ENCODE peak calls at places on chromosomes 11 and 22, in five cellular contexts. One of them, this sample, is unnamed.

GRCh38 chr22:44338183-44338812 is 25.5 kb upstream of the SHISAL1 start:
- ATAC-seq in pancreas: no peak
- ATAC-seq in left lobe of liver: peak
- ATAC-seq in heart right ventricle: peak
- ATAC-seq in naive thymus-derived CD8-positive, alpha-beta T cell: no peak
- ATAC-seq in this sample: no peak

GRCh38 chr22:47778160-47778658 is 1015.8 kb downstream of the TBC1D22A start:
- ATAC-seq in heart right ventricle: no peak
- ATAC-seq in left lobe of liver: no peak
- ATAC-seq in pancreas: no peak
- ATAC-seq in naive thymus-derived CD8-positive, alpha-beta T cell: no peak
- ATAC-seq in this sample: no peak

GRCh38 chr11:27183672-27184457 is 143.2 kb downstream of the BBOX1 start:
- ATAC-seq in heart right ventricle: peak
- ATAC-seq in pancreas: peak
- ATAC-seq in naive thymus-derived CD8-positive, alpha-beta T cell: peak
- ATAC-seq in left lobe of liver: peak
- ATAC-seq in this sample: peak

GRCh38 chr11:11481371-11481770 is 128.3 kb upstream of the CSNK2A3 start:
- ATAC-seq in heart right ventricle: peak
- ATAC-seq in pancreas: no peak
- ATAC-seq in naive thymus-derived CD8-positive, alpha-beta T cell: no peak
- ATAC-seq in left lobe of liver: no peak
- ATAC-seq in this sample: no peak

GRCh38 chr11:2527621-2528291 is 82.9 kb downstream of the KCNQ1 start:
- ATAC-seq in pancreas: no peak
- ATAC-seq in left lobe of liver: no peak
- ATAC-seq in naive thymus-derived CD8-positive, alpha-beta T cell: no peak
- ATAC-seq in heart right ventricle: no peak
- ATAC-seq in this sample: no peak

GRCh38 chr11:8068605-8069221 is 12.3 kb upstream of the TUB start:
- ATAC-seq in pancreas: peak
- ATAC-seq in left lobe of liver: peak
- ATAC-seq in naive thymus-derived CD8-positive, alpha-beta T cell: no peak
- ATAC-seq in heart right ventricle: peak
- ATAC-seq in this sample: no peak

GRCh38 chr11:13434247-13435205 is 28.5 kb downstream of the BTBD10 start:
- ATAC-seq in heart right ventricle: no peak
- ATAC-seq in left lobe of liver: no peak
- ATAC-seq in naive thymus-derived CD8-positive, alpha-beta T cell: no peak
- ATAC-seq in pancreas: no peak
- ATAC-seq in this sample: peak

GRCh38 chr11:119479685-119480275 is 56.8 kb upstream of the THY1 start:
- ATAC-seq in heart right ventricle: no peak
- ATAC-seq in left lobe of liver: no peak
- ATAC-seq in pancreas: no peak
- ATAC-seq in naive thymus-derived CD8-positive, alpha-beta T cell: no peak
- ATAC-seq in this sample: no peak

GRCh38 chr22:37254867-37255233 is 10.8 kb upstream of the RAC2 start:
- ATAC-seq in heart right ventricle: no peak
- ATAC-seq in left lobe of liver: no peak
- ATAC-seq in naive thymus-derived CD8-positive, alpha-beta T cell: no peak
- ATAC-seq in pancreas: no peak
- ATAC-seq in this sample: peak

GRCh38 chr11:16879690-16880089 is 134.5 kb downstream of the PLEKHA7 start:
- ATAC-seq in heart right ventricle: no peak
- ATAC-seq in left lobe of liver: no peak
- ATAC-seq in pancreas: no peak
- ATAC-seq in naive thymus-derived CD8-positive, alpha-beta T cell: no peak
- ATAC-seq in this sample: no peak

GRCh38 chr11:92651159-92651558 is 318.3 kb upstream of the MTNR1B start:
- ATAC-seq in pancreas: no peak
- ATAC-seq in left lobe of liver: no peak
- ATAC-seq in heart right ventricle: no peak
- ATAC-seq in naive thymus-derived CD8-positive, alpha-beta T cell: no peak
- ATAC-seq in this sample: no peak

GRCh38 chr11:17722000-17722643 is 2.8 kb downstream of the MYOD1 start:
- ATAC-seq in heart right ventricle: no peak
- ATAC-seq in naive thymus-derived CD8-positive, alpha-beta T cell: no peak
- ATAC-seq in pancreas: peak
- ATAC-seq in left lobe of liver: peak
- ATAC-seq in this sample: peak

GRCh38 chr22:37165066-37165465 is 15.3 kb upstream of the IL2RB start:
- ATAC-seq in left lobe of liver: no peak
- ATAC-seq in pancreas: no peak
- ATAC-seq in heart right ventricle: no peak
- ATAC-seq in naive thymus-derived CD8-positive, alpha-beta T cell: no peak
- ATAC-seq in this sample: no peak

GRCh38 chr11:115964091-115964490 is 459.9 kb upstream of the CADM1 start:
- ATAC-seq in heart right ventricle: peak
- ATAC-seq in pancreas: peak
- ATAC-seq in left lobe of liver: peak
- ATAC-seq in naive thymus-derived CD8-positive, alpha-beta T cell: no peak
- ATAC-seq in this sample: no peak

GRCh38 chr11:10898763-10899541 is 41.1 kb upstream of the ZBED5 start:
- ATAC-seq in naive thymus-derived CD8-positive, alpha-beta T cell: no peak
- ATAC-seq in pancreas: peak
- ATAC-seq in heart right ventricle: peak
- ATAC-seq in left lobe of liver: no peak
- ATAC-seq in this sample: no peak

GRCh38 chr11:16739326-16739875 is 954 bp downstream of the C11orf58 start:
- ATAC-seq in heart right ventricle: no peak
- ATAC-seq in left lobe of liver: no peak
- ATAC-seq in naive thymus-derived CD8-positive, alpha-beta T cell: no peak
- ATAC-seq in pancreas: no peak
- ATAC-seq in this sample: no peak

GRCh38 chr11:64178203-64178602 is 7.8 kb upstream of the STIP1 start:
- ATAC-seq in naive thymus-derived CD8-positive, alpha-beta T cell: no peak
- ATAC-seq in pancreas: no peak
- ATAC-seq in heart right ventricle: no peak
- ATAC-seq in left lobe of liver: no peak
- ATAC-seq in this sample: no peak

GRCh38 chr11:37544491-37544890 is 946.5 kb upstream of the RAG2 start:
- ATAC-seq in heart right ventricle: no peak
- ATAC-seq in naive thymus-derived CD8-positive, alpha-beta T cell: no peak
- ATAC-seq in left lobe of liver: no peak
- ATAC-seq in pancreas: no peak
- ATAC-seq in this sample: no peak

GRCh38 chr11:12761029-12761428 is 86.8 kb downstream of the TEAD1 start:
- ATAC-seq in heart right ventricle: no peak
- ATAC-seq in left lobe of liver: no peak
- ATAC-seq in naive thymus-derived CD8-positive, alpha-beta T cell: no peak
- ATAC-seq in pancreas: no peak
- ATAC-seq in this sample: peak

GRCh38 chr22:18075101-18075730 is 2.6 kb upstream of the PEX26 start:
- ATAC-seq in naive thymus-derived CD8-positive, alpha-beta T cell: no peak
- ATAC-seq in left lobe of liver: no peak
- ATAC-seq in pancreas: no peak
- ATAC-seq in heart right ventricle: no peak
- ATAC-seq in this sample: no peak

GRCh38 chr11:8008212-8008611 is 21.1 kb downstream of the EIF3F start:
- ATAC-seq in left lobe of liver: no peak
- ATAC-seq in heart right ventricle: no peak
- ATAC-seq in pancreas: no peak
- ATAC-seq in naive thymus-derived CD8-positive, alpha-beta T cell: no peak
- ATAC-seq in this sample: no peak

GRCh38 chr11:72569966-72570892 is 104.0 kb downstream of the PDE2A start:
- ATAC-seq in pancreas: peak
- ATAC-seq in left lobe of liver: no peak
- ATAC-seq in naive thymus-derived CD8-positive, alpha-beta T cell: no peak
- ATAC-seq in heart right ventricle: no peak
- ATAC-seq in this sample: peak

GRCh38 chr11:62627718-62628117 is 5.9 kb upstream of the B3GAT3 start:
- ATAC-seq in heart right ventricle: no peak
- ATAC-seq in left lobe of liver: peak
- ATAC-seq in naive thymus-derived CD8-positive, alpha-beta T cell: peak
- ATAC-seq in pancreas: no peak
- ATAC-seq in this sample: no peak

GRCh38 chr11:95335989-95336388 is 105.0 kb upstream of the SESN3 start:
- ATAC-seq in left lobe of liver: no peak
- ATAC-seq in heart right ventricle: no peak
- ATAC-seq in naive thymus-derived CD8-positive, alpha-beta T cell: no peak
- ATAC-seq in pancreas: no peak
- ATAC-seq in this sample: no peak

GRCh38 chr11:10305964-10306918 is 1.4 kb downstream of the ADM start:
- ATAC-seq in left lobe of liver: no peak
- ATAC-seq in pancreas: no peak
- ATAC-seq in heart right ventricle: no peak
- ATAC-seq in naive thymus-derived CD8-positive, alpha-beta T cell: no peak
- ATAC-seq in this sample: no peak

GRCh38 chr11:3989891-3990290 is 104.7 kb upstream of the RRM1 start:
- ATAC-seq in naive thymus-derived CD8-positive, alpha-beta T cell: peak
- ATAC-seq in heart right ventricle: no peak
- ATAC-seq in pancreas: no peak
- ATAC-seq in left lobe of liver: no peak
- ATAC-seq in this sample: no peak

GRCh38 chr22:29343313-29343805 is 27.9 kb upstream of the RASL10A start:
- ATAC-seq in pancreas: peak
- ATAC-seq in heart right ventricle: peak
- ATAC-seq in naive thymus-derived CD8-positive, alpha-beta T cell: no peak
- ATAC-seq in left lobe of liver: no peak
- ATAC-seq in this sample: no peak

GRCh38 chr22:45638197-45638596 is 33.4 kb upstream of the ATXN10 start:
- ATAC-seq in naive thymus-derived CD8-positive, alpha-beta T cell: no peak
- ATAC-seq in pancreas: no peak
- ATAC-seq in heart right ventricle: no peak
- ATAC-seq in left lobe of liver: no peak
- ATAC-seq in this sample: no peak

GRCh38 chr11:115222863-115223530 is 281.2 kb downstream of the CADM1 start:
- ATAC-seq in left lobe of liver: no peak
- ATAC-seq in pancreas: no peak
- ATAC-seq in naive thymus-derived CD8-positive, alpha-beta T cell: no peak
- ATAC-seq in heart right ventricle: no peak
- ATAC-seq in this sample: no peak

GRCh38 chr11:110818032-110818687 is 105.9 kb upstream of the ARHGAP20 start:
- ATAC-seq in heart right ventricle: no peak
- ATAC-seq in left lobe of liver: no peak
- ATAC-seq in naive thymus-derived CD8-positive, alpha-beta T cell: no peak
- ATAC-seq in pancreas: no peak
- ATAC-seq in this sample: peak

GRCh38 chr22:32204856-32205722 is at the start of gene RFPL2:
- ATAC-seq in pancreas: peak
- ATAC-seq in heart right ventricle: no peak
- ATAC-seq in left lobe of liver: no peak
- ATAC-seq in naive thymus-derived CD8-positive, alpha-beta T cell: peak
- ATAC-seq in this sample: peak

GRCh38 chr11:17544181-17544622 is at the start of gene USH1C:
- ATAC-seq in left lobe of liver: peak
- ATAC-seq in naive thymus-derived CD8-positive, alpha-beta T cell: peak
- ATAC-seq in pancreas: peak
- ATAC-seq in heart right ventricle: no peak
- ATAC-seq in this sample: peak

GRCh38 chr22:49533886-49534285 is 293.8 kb downstream of the BRD1 start:
- ATAC-seq in naive thymus-derived CD8-positive, alpha-beta T cell: no peak
- ATAC-seq in pancreas: no peak
- ATAC-seq in heart right ventricle: no peak
- ATAC-seq in left lobe of liver: no peak
- ATAC-seq in this sample: no peak

GRCh38 chr11:72239849-72240460 is 4.0 kb downstream of the PHOX2A start:
- ATAC-seq in pancreas: peak
- ATAC-seq in heart right ventricle: peak
- ATAC-seq in naive thymus-derived CD8-positive, alpha-beta T cell: no peak
- ATAC-seq in left lobe of liver: peak
- ATAC-seq in this sample: peak